ENCODE peak calls at places on chromosomes 16 and 17, in ten cellular contexts. A is esophagus squamous epithelium, U is sigmoid colon, E is heart left ventricle, K is body of pancreas, M is lower leg skin, J is IMR-90, C is testis, R is stomach, Z is K562. Y is an unnamed sample.
A peak's percentile ranks its signal among the peaks of the same experiment; 100 is the strongest.

GRCh38 chr17:5630434-5630833 is 46.1 kb upstream of the NLRP1 start:
- DNase-seq in R (no peak), Z (no peak), K (no peak), U (no peak), A (no peak), J (peak; percentile 46), M (peak; percentile 25), C (no peak), E (no peak), Y (no peak)

GRCh38 chr17:31541559-31541958 is 150.1 kb downstream of the RAB11FIP4 start:
- DNase-seq in J (no peak), C (no peak), K (peak; percentile 36), R (no peak), U (no peak), A (no peak), Z (no peak), E (no peak), M (no peak), Y (peak; percentile 52)

GRCh38 chr17:60354223-60354622 is 37.7 kb downstream of the USP32 start:
- DNase-seq in A (no peak), J (peak; percentile 85), U (no peak), E (no peak), R (no peak), C (no peak), Z (no peak), K (no peak), M (no peak), Y (peak; percentile 49)

GRCh38 chr16:72409428-72409827 is 237.5 kb upstream of the PMFBP1 start:
- DNase-seq in M (no peak), E (no peak), C (no peak), U (no peak), A (no peak), J (no peak), R (no peak), Z (no peak), K (no peak), Y (no peak)

GRCh38 chr16:79609861-79610260 is 9.3 kb upstream of the MAF start:
- DNase-seq in C (no peak), A (no peak), K (no peak), E (no peak), J (no peak), U (no peak), M (no peak), R (no peak), Z (no peak), Y (no peak)

GRCh38 chr17:6936370-6937028 is 59.4 kb upstream of the ALOX12 start:
- DNase-seq in U (peak; percentile 74), E (peak; percentile 61), A (no peak), Z (no peak), J (peak; percentile 6), R (no peak), C (no peak), M (peak; percentile 86), K (peak; percentile 23), Y (no peak)

GRCh38 chr17:1724869-1725641 is 551 bp downstream of the WDR81 start:
- DNase-seq in C (no peak), R (no peak), M (peak; percentile 91), J (no peak), K (no peak), U (no peak), A (no peak), E (no peak), Z (no peak), Y (peak; percentile 76)

GRCh38 chr16:59047114-59047513 is 313.0 kb upstream of the GOT2 start:
- DNase-seq in C (no peak), E (no peak), M (no peak), U (no peak), A (no peak), J (no peak), K (no peak), R (no peak), Z (no peak), Y (peak; percentile 18)

GRCh38 chr16:13148836-13149235 is 247.4 kb downstream of the SHISA9 start:
- DNase-seq in K (no peak), J (no peak), M (no peak), C (no peak), U (no peak), R (no peak), A (no peak), E (no peak), Z (no peak), Y (peak; percentile 2)

GRCh38 chr16:28210979-28211505 is 723 bp downstream of the XPO6 start:
- DNase-seq in K (peak; percentile 66), Z (peak; percentile 74), C (peak; percentile 74), U (peak; percentile 81), A (no peak), J (peak; percentile 75), R (peak; percentile 64), E (peak; percentile 68), M (peak; percentile 93), Y (peak; percentile 84)

GRCh38 chr16:72992142-72992601 is 55.8 kb downstream of the ZFHX3 start:
- DNase-seq in Z (no peak), J (no peak), U (no peak), C (no peak), A (no peak), E (no peak), M (peak; percentile 82), R (no peak), K (no peak), Y (peak; percentile 67)

DNA sequence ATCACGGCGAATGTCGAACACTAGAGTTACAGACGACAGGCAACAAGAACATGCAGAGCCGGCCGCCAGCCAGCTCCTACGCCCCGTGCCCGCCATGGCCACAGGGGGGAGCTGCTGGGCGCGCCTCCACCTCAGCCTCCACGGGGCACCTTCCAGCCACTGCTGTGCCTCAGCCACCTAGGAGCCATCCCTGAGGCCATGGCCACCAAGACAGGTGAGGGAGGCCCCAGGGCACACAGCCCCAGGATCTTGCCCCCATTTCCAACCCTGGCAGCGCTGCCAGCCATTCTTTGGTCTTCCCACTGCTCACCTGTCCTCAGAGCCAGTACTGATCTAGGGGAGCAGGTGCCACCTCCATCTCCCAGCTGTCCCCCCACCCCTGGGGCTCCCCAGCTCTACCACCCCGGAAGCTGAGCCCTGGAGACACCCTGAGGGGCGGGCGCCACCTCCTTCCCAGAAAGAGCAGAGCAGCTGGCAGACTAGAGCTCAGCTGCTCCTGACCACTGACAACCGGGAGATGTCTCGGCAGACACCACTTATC is 11.8 kb downstream of the GNPTG start:
- DNase-seq in M (no peak), C (peak; percentile 63), R (peak; percentile 77), J (peak; percentile 12), Z (peak; percentile 83), A (no peak), K (peak; percentile 63), U (no peak), E (no peak), Y (peak; percentile 58)
- TF ChIP-seq CTCF in M (no peak), C (peak; percentile 49), R (peak; percentile 73), J (peak; percentile 55), Z (peak; percentile 91), A (peak; percentile 71), K (peak; percentile 73), U (peak; percentile 55), E (peak; percentile 72), Y (peak; percentile 62)

GRCh38 chr17:78416791-78417530 is 38.5 kb downstream of the PGS1 start:
- DNase-seq in J (no peak), M (no peak), K (peak; percentile 60), Z (no peak), E (peak; percentile 62), C (peak; percentile 61), A (no peak), U (peak; percentile 85), R (no peak), Y (peak; percentile 69)
- TF ChIP-seq POLR2A in J (no peak), M (no peak), K (no peak), Z (no peak), E (peak; percentile 46), C (no peak), A (no peak), U (peak; percentile 17), R (no peak), Y (no peak)

GRCh38 chr16:82345318-82345717 is 175.3 kb upstream of the MPHOSPH6 start:
- DNase-seq in U (no peak), Z (no peak), M (no peak), J (no peak), K (no peak), R (no peak), A (no peak), C (no peak), E (no peak), Y (no peak)

GRCh38 chr16:82341146-82341669 is 171.2 kb upstream of the MPHOSPH6 start:
- DNase-seq in M (peak; percentile 13), C (no peak), J (no peak), A (no peak), U (no peak), K (no peak), R (no peak), E (no peak), Z (no peak), Y (no peak)

GRCh38 chr16:82340531-82340930 is 170.5 kb upstream of the MPHOSPH6 start:
- DNase-seq in A (no peak), M (no peak), C (no peak), J (no peak), E (no peak), R (no peak), K (no peak), Z (no peak), U (no peak), Y (no peak)

GRCh38 chr16:82344157-82344556 is 174.1 kb upstream of the MPHOSPH6 start:
- DNase-seq in A (no peak), J (no peak), E (no peak), K (peak; percentile 18), Z (no peak), M (no peak), U (no peak), C (peak; percentile 38), R (peak; percentile 55), Y (peak; percentile 22)
- TF ChIP-seq CTCF in A (peak; percentile 22), J (no peak), E (peak; percentile 53), K (peak; percentile 60), Z (peak; percentile 8), M (no peak), U (no peak), C (peak; percentile 34), R (peak; percentile 58), Y (peak; percentile 60)

DNA sequence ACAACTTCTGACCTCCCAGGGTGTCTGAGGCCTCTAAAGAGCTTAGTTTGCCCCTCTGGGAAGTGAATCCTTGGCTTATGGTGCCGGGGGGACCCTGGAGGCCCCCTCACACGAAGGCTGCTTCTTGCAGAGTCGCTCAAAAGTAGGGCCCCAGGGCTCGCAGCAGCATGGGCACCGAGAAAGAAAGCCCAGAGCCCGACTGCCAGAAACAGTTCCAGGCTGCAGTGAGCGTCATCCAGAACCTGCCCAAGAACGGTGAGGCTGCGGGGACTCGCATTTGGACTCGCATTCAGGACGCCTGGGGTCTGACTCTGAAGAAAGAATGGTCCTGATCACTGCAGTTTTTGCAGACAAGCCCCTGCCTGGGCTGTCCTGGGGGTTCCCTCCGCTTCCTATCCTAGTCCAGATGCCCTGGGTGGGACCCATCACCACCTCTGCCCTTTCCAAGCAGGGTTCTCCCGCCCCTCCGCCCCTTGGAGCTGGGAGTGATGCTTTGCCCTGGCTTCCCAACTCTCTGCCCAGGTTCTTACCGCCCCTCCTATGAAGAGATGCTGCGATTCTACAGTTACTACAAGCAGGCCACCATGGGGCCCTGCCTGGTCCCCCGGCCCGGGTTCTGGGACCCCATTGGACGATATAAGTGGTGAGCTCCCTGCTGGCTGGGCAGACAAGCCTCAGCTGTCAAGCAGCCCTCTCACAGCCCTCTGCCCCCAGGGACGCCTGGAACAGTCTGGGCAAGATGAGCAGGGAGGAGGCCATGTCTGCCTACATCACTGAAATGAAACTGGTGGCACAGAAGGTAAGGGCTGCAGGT is 698 bp downstream of the ACBD4 start:
- DNase-seq in R (no peak), M (no peak), U (no peak), J (no peak), A (no peak), K (peak; percentile 30), Z (no peak), C (peak; percentile 29), E (no peak), Y (no peak)
- TF ChIP-seq POLR2A in R (no peak), M (no peak), U (no peak), J (no peak), A (no peak), K (no peak), Z (no peak), C (no peak), E (no peak), Y (no peak)

GRCh38 chr17:13513039-13513405 is 88.7 kb downstream of the HS3ST3A1 start:
- DNase-seq in R (no peak), C (peak; percentile 30), U (peak; percentile 70), K (no peak), M (no peak), E (peak; percentile 27), Z (peak; percentile 32), J (peak; percentile 27), A (no peak), Y (no peak)
- TF ChIP-seq CTCF in R (no peak), C (no peak), U (no peak), K (no peak), M (no peak), E (no peak), Z (peak; percentile 3), J (no peak), A (no peak), Y (no peak)